ENCODE peak calls at places on chromosomes 7 and 10, in ten cellular contexts. One of them, this sample, is unnamed.

GRCh38 chr10:44983895-44984278 is 5.3 kb upstream of the DEPP1 start:
- DNase-seq in A549: no peak
- DNase-seq in ovary: peak; percentile 24
- DNase-seq in sigmoid colon: peak; percentile 57
- DNase-seq in SK-N-SH: no peak
- DNase-seq in tibial nerve: no peak
- DNase-seq in upper lobe of left lung: peak; percentile 11
- DNase-seq in GM12878: no peak
- DNase-seq in HepG2: no peak
- DNase-seq in esophagus muscularis mucosa: no peak
- DNase-seq in this sample: no peak

GRCh38 chr7:128739990-128740682 is 977 bp downstream of the CALU start:
- DNase-seq in A549: no peak
- DNase-seq in ovary: no peak
- DNase-seq in sigmoid colon: no peak
- DNase-seq in SK-N-SH: no peak
- DNase-seq in tibial nerve: no peak
- DNase-seq in upper lobe of left lung: no peak
- DNase-seq in GM12878: no peak
- DNase-seq in HepG2: no peak
- DNase-seq in esophagus muscularis mucosa: no peak
- DNase-seq in this sample: no peak

GRCh38 chr7:150948791-150949251 is 29.3 kb downstream of the KCNH2 start:
- DNase-seq in A549: no peak
- DNase-seq in ovary: no peak
- DNase-seq in sigmoid colon: peak; percentile 60
- DNase-seq in SK-N-SH: peak; percentile 58
- DNase-seq in tibial nerve: no peak
- DNase-seq in upper lobe of left lung: no peak
- DNase-seq in GM12878: no peak
- DNase-seq in HepG2: no peak
- DNase-seq in esophagus muscularis mucosa: no peak
- DNase-seq in this sample: no peak

GRCh38 chr10:111836586-111836985 is 347.0 kb downstream of the GPAM start:
- DNase-seq in A549: no peak
- DNase-seq in ovary: no peak
- DNase-seq in sigmoid colon: no peak
- DNase-seq in SK-N-SH: no peak
- DNase-seq in tibial nerve: no peak
- DNase-seq in upper lobe of left lung: no peak
- DNase-seq in GM12878: no peak
- DNase-seq in HepG2: no peak
- DNase-seq in esophagus muscularis mucosa: no peak
- DNase-seq in this sample: no peak

GRCh38 chr10:32161586-32161985 is 105.4 kb upstream of the KIF5B start:
- DNase-seq in A549: no peak
- DNase-seq in ovary: no peak
- DNase-seq in sigmoid colon: no peak
- DNase-seq in SK-N-SH: no peak
- DNase-seq in tibial nerve: no peak
- DNase-seq in upper lobe of left lung: no peak
- DNase-seq in GM12878: no peak
- DNase-seq in HepG2: no peak
- DNase-seq in esophagus muscularis mucosa: no peak
- DNase-seq in this sample: no peak

GRCh38 chr7:118855290-118855689 is 630.8 kb downstream of the ANKRD7 start:
- DNase-seq in A549: no peak
- DNase-seq in ovary: no peak
- DNase-seq in sigmoid colon: no peak
- DNase-seq in SK-N-SH: peak; percentile 69
- DNase-seq in tibial nerve: no peak
- DNase-seq in upper lobe of left lung: no peak
- DNase-seq in GM12878: no peak
- DNase-seq in HepG2: no peak
- DNase-seq in esophagus muscularis mucosa: no peak
- DNase-seq in this sample: no peak

GRCh38 chr7:47720141-47720906 is 138.4 kb upstream of the TNS3 start:
- DNase-seq in A549: no peak
- DNase-seq in ovary: peak; percentile 78
- DNase-seq in sigmoid colon: peak; percentile 96
- DNase-seq in SK-N-SH: peak; percentile 59
- DNase-seq in tibial nerve: peak; percentile 24
- DNase-seq in upper lobe of left lung: no peak
- DNase-seq in GM12878: no peak
- DNase-seq in HepG2: no peak
- DNase-seq in esophagus muscularis mucosa: peak; percentile 92
- DNase-seq in this sample: peak; percentile 56

GRCh38 chr7:102040569-102040968 is 223.1 kb downstream of the CUX1 start:
- DNase-seq in A549: no peak
- DNase-seq in ovary: no peak
- DNase-seq in sigmoid colon: peak; percentile 12
- DNase-seq in SK-N-SH: no peak
- DNase-seq in tibial nerve: no peak
- DNase-seq in upper lobe of left lung: no peak
- DNase-seq in GM12878: no peak
- DNase-seq in HepG2: no peak
- DNase-seq in esophagus muscularis mucosa: no peak
- DNase-seq in this sample: no peak

GRCh38 chr10:100743626-100744135 is 1.7 kb upstream of the PAX2 start:
- DNase-seq in A549: peak; percentile 84
- DNase-seq in ovary: no peak
- DNase-seq in sigmoid colon: peak; percentile 68
- DNase-seq in SK-N-SH: peak; percentile 85
- DNase-seq in tibial nerve: no peak
- DNase-seq in upper lobe of left lung: peak; percentile 49
- DNase-seq in GM12878: no peak
- DNase-seq in HepG2: peak; percentile 47
- DNase-seq in esophagus muscularis mucosa: no peak
- DNase-seq in this sample: peak; percentile 54

GRCh38 chr7:36961691-36962090 is 237.4 kb upstream of the AOAH start:
- DNase-seq in A549: no peak
- DNase-seq in ovary: no peak
- DNase-seq in sigmoid colon: no peak
- DNase-seq in SK-N-SH: no peak
- DNase-seq in tibial nerve: no peak
- DNase-seq in upper lobe of left lung: no peak
- DNase-seq in GM12878: no peak
- DNase-seq in HepG2: no peak
- DNase-seq in esophagus muscularis mucosa: no peak
- DNase-seq in this sample: no peak

GRCh38 chr7:36962367-36962766 is 238.1 kb upstream of the AOAH start:
- DNase-seq in A549: no peak
- DNase-seq in ovary: no peak
- DNase-seq in sigmoid colon: no peak
- DNase-seq in SK-N-SH: no peak
- DNase-seq in tibial nerve: no peak
- DNase-seq in upper lobe of left lung: no peak
- DNase-seq in GM12878: no peak
- DNase-seq in HepG2: no peak
- DNase-seq in esophagus muscularis mucosa: no peak
- DNase-seq in this sample: no peak

GRCh38 chr7:36958094-36958718 is 233.9 kb upstream of the AOAH start:
- DNase-seq in A549: no peak
- DNase-seq in ovary: no peak
- DNase-seq in sigmoid colon: no peak
- DNase-seq in SK-N-SH: no peak
- DNase-seq in tibial nerve: no peak
- DNase-seq in upper lobe of left lung: no peak
- DNase-seq in GM12878: no peak
- DNase-seq in HepG2: no peak
- DNase-seq in esophagus muscularis mucosa: no peak
- DNase-seq in this sample: no peak

GRCh38 chr7:36960105-36960504 is 235.8 kb upstream of the AOAH start:
- DNase-seq in A549: no peak
- DNase-seq in ovary: no peak
- DNase-seq in sigmoid colon: no peak
- DNase-seq in SK-N-SH: no peak
- DNase-seq in tibial nerve: no peak
- DNase-seq in upper lobe of left lung: no peak
- DNase-seq in GM12878: no peak
- DNase-seq in HepG2: no peak
- DNase-seq in esophagus muscularis mucosa: no peak
- DNase-seq in this sample: no peak

DNA sequence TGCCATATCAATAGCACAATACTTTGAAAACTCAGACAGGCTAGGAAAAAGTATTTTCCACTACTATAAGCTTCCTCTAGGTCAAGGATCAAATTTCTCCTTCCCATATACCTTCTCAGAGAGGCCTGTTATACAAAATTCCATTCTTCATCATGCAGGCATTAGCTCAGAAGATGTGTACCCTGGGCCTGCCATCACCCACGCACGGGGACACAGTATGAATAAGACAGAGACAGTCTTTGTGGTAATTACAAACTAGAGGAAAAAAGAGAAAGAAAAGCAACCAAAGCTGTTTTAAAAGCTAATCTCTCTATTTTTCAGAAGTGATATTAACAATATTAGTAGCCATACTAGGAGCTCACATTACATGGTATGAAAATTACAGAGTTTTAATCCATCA is 236.8 kb upstream of the AOAH start:
- DNase-seq in A549: no peak
- DNase-seq in ovary: no peak
- DNase-seq in sigmoid colon: no peak
- DNase-seq in SK-N-SH: no peak
- DNase-seq in tibial nerve: no peak
- DNase-seq in upper lobe of left lung: no peak
- DNase-seq in GM12878: no peak
- DNase-seq in HepG2: no peak
- DNase-seq in esophagus muscularis mucosa: no peak
- DNase-seq in this sample: no peak
- TF ChIP-seq EP300 in A549: no peak
- TF ChIP-seq EP300 in ovary: no peak
- TF ChIP-seq EP300 in sigmoid colon: no peak
- TF ChIP-seq EP300 in SK-N-SH: no peak
- TF ChIP-seq EP300 in tibial nerve: no peak
- TF ChIP-seq EP300 in upper lobe of left lung: no peak
- TF ChIP-seq EP300 in GM12878: no peak
- TF ChIP-seq EP300 in HepG2: no peak
- TF ChIP-seq EP300 in esophagus muscularis mucosa: no peak
- TF ChIP-seq EP300 in this sample: no peak

GRCh38 chr7:20778063-20778721 is 8.5 kb downstream of the SP8 start:
- DNase-seq in A549: peak; percentile 36
- DNase-seq in ovary: no peak
- DNase-seq in sigmoid colon: no peak
- DNase-seq in SK-N-SH: peak; percentile 88
- DNase-seq in tibial nerve: no peak
- DNase-seq in upper lobe of left lung: peak; percentile 32
- DNase-seq in GM12878: no peak
- DNase-seq in HepG2: no peak
- DNase-seq in esophagus muscularis mucosa: no peak
- DNase-seq in this sample: peak; percentile 18
- TF ChIP-seq EP300 in A549: no peak
- TF ChIP-seq EP300 in ovary: no peak
- TF ChIP-seq EP300 in sigmoid colon: no peak
- TF ChIP-seq EP300 in SK-N-SH: no peak
- TF ChIP-seq EP300 in tibial nerve: no peak
- TF ChIP-seq EP300 in upper lobe of left lung: no peak
- TF ChIP-seq EP300 in GM12878: no peak
- TF ChIP-seq EP300 in HepG2: no peak
- TF ChIP-seq EP300 in esophagus muscularis mucosa: no peak
- TF ChIP-seq EP300 in this sample: no peak

GRCh38 chr10:58568428-58568935 is 55.8 kb downstream of the BICC1 start:
- DNase-seq in A549: no peak
- DNase-seq in ovary: no peak
- DNase-seq in sigmoid colon: no peak
- DNase-seq in SK-N-SH: no peak
- DNase-seq in tibial nerve: no peak
- DNase-seq in upper lobe of left lung: no peak
- DNase-seq in GM12878: no peak
- DNase-seq in HepG2: no peak
- DNase-seq in esophagus muscularis mucosa: no peak
- DNase-seq in this sample: no peak
- TF ChIP-seq EP300 in A549: no peak
- TF ChIP-seq EP300 in ovary: no peak
- TF ChIP-seq EP300 in sigmoid colon: no peak
- TF ChIP-seq EP300 in SK-N-SH: no peak
- TF ChIP-seq EP300 in tibial nerve: no peak
- TF ChIP-seq EP300 in upper lobe of left lung: no peak
- TF ChIP-seq EP300 in GM12878: no peak
- TF ChIP-seq EP300 in HepG2: no peak
- TF ChIP-seq EP300 in esophagus muscularis mucosa: no peak
- TF ChIP-seq EP300 in this sample: no peak

GRCh38 chr10:1156616-1156886 is 100.4 kb downstream of the WDR37 start:
- DNase-seq in A549: no peak
- DNase-seq in ovary: no peak
- DNase-seq in sigmoid colon: peak; percentile 18
- DNase-seq in SK-N-SH: no peak
- DNase-seq in tibial nerve: no peak
- DNase-seq in upper lobe of left lung: peak; percentile 8
- DNase-seq in GM12878: no peak
- DNase-seq in HepG2: no peak
- DNase-seq in esophagus muscularis mucosa: no peak
- DNase-seq in this sample: no peak
- TF ChIP-seq EP300 in A549: no peak
- TF ChIP-seq EP300 in ovary: no peak
- TF ChIP-seq EP300 in sigmoid colon: no peak
- TF ChIP-seq EP300 in SK-N-SH: no peak
- TF ChIP-seq EP300 in tibial nerve: no peak
- TF ChIP-seq EP300 in upper lobe of left lung: no peak
- TF ChIP-seq EP300 in GM12878: no peak
- TF ChIP-seq EP300 in HepG2: no peak
- TF ChIP-seq EP300 in esophagus muscularis mucosa: no peak
- TF ChIP-seq EP300 in this sample: no peak

GRCh38 chr7:73749931-73750776 is 11.6 kb upstream of the ABHD11 start:
- DNase-seq in A549: no peak
- DNase-seq in ovary: no peak
- DNase-seq in sigmoid colon: no peak
- DNase-seq in SK-N-SH: no peak
- DNase-seq in tibial nerve: no peak
- DNase-seq in upper lobe of left lung: no peak
- DNase-seq in GM12878: no peak
- DNase-seq in HepG2: no peak
- DNase-seq in esophagus muscularis mucosa: no peak
- DNase-seq in this sample: peak; percentile 66
- TF ChIP-seq EP300 in A549: no peak
- TF ChIP-seq EP300 in ovary: no peak
- TF ChIP-seq EP300 in sigmoid colon: no peak
- TF ChIP-seq EP300 in SK-N-SH: no peak
- TF ChIP-seq EP300 in tibial nerve: no peak
- TF ChIP-seq EP300 in upper lobe of left lung: no peak
- TF ChIP-seq EP300 in GM12878: no peak
- TF ChIP-seq EP300 in HepG2: no peak
- TF ChIP-seq EP300 in esophagus muscularis mucosa: no peak
- TF ChIP-seq EP300 in this sample: no peak

GRCh38 chr10:60496181-60496580 is 106.5 kb upstream of the ANK3 start:
- DNase-seq in A549: no peak
- DNase-seq in ovary: no peak
- DNase-seq in sigmoid colon: no peak
- DNase-seq in SK-N-SH: no peak
- DNase-seq in tibial nerve: no peak
- DNase-seq in upper lobe of left lung: no peak
- DNase-seq in GM12878: no peak
- DNase-seq in HepG2: no peak
- DNase-seq in esophagus muscularis mucosa: no peak
- DNase-seq in this sample: no peak
- TF ChIP-seq EP300 in A549: no peak
- TF ChIP-seq EP300 in ovary: no peak
- TF ChIP-seq EP300 in sigmoid colon: no peak
- TF ChIP-seq EP300 in SK-N-SH: no peak
- TF ChIP-seq EP300 in tibial nerve: no peak
- TF ChIP-seq EP300 in upper lobe of left lung: no peak
- TF ChIP-seq EP300 in GM12878: no peak
- TF ChIP-seq EP300 in HepG2: no peak
- TF ChIP-seq EP300 in esophagus muscularis mucosa: no peak
- TF ChIP-seq EP300 in this sample: no peak